ENCODE peak calls at places on chromosomes 13 and 19, in four cellular contexts. U is mesendoderm, W is IMR-90, K is H9. E is an unnamed sample.

GRCh38 chr13:51980918-51981317 is 30.3 kb downstream of the ATP7B start:
- DNase-seq in U (no peak), W (no peak), K (no peak), E (no peak)

GRCh38 chr19:5621945-5622464 is 571 bp downstream of the SAFB2 start:
- DNase-seq in U (peak; percentile 8), W (no peak), K (no peak), E (no peak)

GRCh38 chr19:15299568-15300409 is 32.5 kb downstream of the BRD4 start:
- DNase-seq in U (peak; percentile 37), W (peak; percentile 89), K (no peak), E (no peak)

GRCh38 chr13:106515635-106516254 is 19.7 kb downstream of the EFNB2 start:
- DNase-seq in U (no peak), W (no peak), K (no peak), E (no peak)

GRCh38 chr19:34135401-34135800 is 36.9 kb upstream of the LSM14A start:
- DNase-seq in U (no peak), W (no peak), K (no peak), E (no peak)

GRCh38 chr13:97849305-97849704 is 104.2 kb upstream of the IPO5 start:
- DNase-seq in U (peak; percentile 74), W (peak; percentile 52), K (no peak), E (peak; percentile 4)

GRCh38 chr19:48491793-48492123 is 19.9 kb downstream of the LMTK3 start:
- DNase-seq in U (peak; percentile 92), W (no peak), K (peak; percentile 98), E (no peak)

GRCh38 chr19:1067341-1068103 is 555 bp downstream of the ARHGAP45 start:
- DNase-seq in U (no peak), W (no peak), K (no peak), E (no peak)

GRCh38 chr19:2602391-2603181 is 99.9 kb downstream of the GNG7 start:
- DNase-seq in U (peak; percentile 95), W (peak; percentile 81), K (peak; percentile 88), E (no peak)

GRCh38 chr19:33412617-33413425 is 39.3 kb downstream of the CEBPG start:
- DNase-seq in U (no peak), W (no peak), K (no peak), E (no peak)

GRCh38 chr13:34358811-34359513 is 541.0 kb downstream of the RFC3 start:
- DNase-seq in U (no peak), W (peak; percentile 72), K (no peak), E (no peak)

GRCh38 chr19:3029070-3029923 is at the start of gene TLE2:
- DNase-seq in U (no peak), W (no peak), K (no peak), E (no peak)

GRCh38 chr19:47253467-47253881 is 2.9 kb upstream of the CCDC9 start:
- DNase-seq in U (peak; percentile 65), W (peak; percentile 91), K (no peak), E (no peak)

GRCh38 chr19:43438291-43439162 is 23.8 kb downstream of the TEX101 start:
- DNase-seq in U (no peak), W (peak; percentile 67), K (no peak), E (no peak)

GRCh38 chr13:79662882-79663281 is 181.9 kb downstream of the NDFIP2 start:
- DNase-seq in U (peak; percentile 78), W (no peak), K (no peak), E (no peak)

GRCh38 chr13:44273991-44274810 is 99.4 kb upstream of the SERP2 start:
- DNase-seq in U (no peak), W (peak; percentile 77), K (no peak), E (no peak)

GRCh38 chr19:44644391-44645016 is 794 bp downstream of the PVR start:
- DNase-seq in U (peak; percentile 87), W (peak; percentile 49), K (peak; percentile 68), E (peak; percentile 43)

GRCh38 chr13:112248909-112249592 is 127.1 kb upstream of the SPACA7 start:
- DNase-seq in U (no peak), W (no peak), K (no peak), E (no peak)

DNA sequence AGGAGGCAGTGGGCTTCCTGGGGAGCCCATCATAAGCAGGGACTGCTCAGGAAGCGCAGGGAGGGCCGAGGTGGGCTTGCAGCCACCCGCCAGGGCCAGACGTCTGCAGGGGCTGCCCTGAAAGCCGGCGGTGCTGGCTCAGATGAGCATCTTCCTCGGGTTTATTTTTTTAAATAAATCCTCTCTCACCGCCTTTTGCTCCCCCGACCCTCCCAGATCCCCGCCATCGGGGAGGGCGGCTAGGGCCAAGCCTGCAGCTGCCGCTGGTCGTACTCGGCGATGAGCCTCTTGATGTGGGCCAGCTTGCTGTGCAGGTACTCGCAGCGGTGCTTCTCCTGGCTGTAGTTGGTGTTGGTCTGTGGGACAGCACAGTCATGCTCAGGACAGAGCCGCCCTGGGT is 6.6 kb upstream of the ISYNA1 start:
- DNase-seq in U (no peak), W (no peak), K (no peak), E (no peak)
- H2AK5ac ChIP-seq in U (no peak overlapping the region), W (no peak overlapping the region), K (no peak overlapping the region), E (peak overlapping the region; percentile 56)

DNA sequence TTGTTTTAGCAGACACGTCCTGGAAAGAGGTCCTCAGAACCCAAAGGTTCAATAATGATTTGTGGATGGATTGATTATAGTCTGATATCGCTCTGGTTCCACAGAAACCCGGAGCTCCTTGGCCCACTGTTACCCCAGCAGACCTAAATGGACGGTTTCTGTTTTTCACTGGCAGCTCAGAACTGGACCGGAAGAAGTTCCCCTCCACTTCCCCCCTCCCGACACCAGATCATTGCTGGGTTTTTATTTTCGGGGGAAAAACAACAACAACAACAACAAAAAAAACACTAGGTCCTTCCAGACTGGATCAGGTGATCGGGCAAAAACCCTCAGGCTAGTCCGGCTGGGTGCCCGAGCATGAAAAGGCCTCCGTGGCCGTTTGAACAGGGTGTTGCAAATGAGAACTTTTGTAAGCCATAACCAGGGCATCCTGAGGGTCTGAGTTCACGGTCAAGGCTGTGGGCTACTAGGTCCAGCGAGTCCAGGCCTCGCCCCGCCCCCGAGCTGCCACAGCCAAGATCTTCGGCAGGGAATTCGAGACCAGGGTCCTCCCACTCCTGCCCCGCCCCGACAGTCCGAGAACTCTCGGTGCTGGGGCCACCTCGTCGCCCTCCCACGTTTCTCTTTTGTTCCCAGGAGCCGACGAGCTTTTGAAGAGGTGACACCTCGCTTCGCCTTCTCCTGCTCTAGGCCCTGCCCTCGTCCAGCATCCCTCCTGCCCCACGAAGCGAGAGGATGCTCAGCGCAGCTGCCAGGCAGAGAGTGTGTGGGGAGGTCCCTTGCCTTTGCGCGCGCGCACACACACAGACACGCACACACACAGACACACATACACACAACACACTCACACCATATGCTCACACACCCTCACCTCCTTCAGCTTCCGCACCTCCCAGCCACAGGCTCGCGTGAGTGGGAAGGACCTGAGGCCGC is 8.7 kb downstream of the ZIC2 start:
- DNase-seq in U (peak; percentile 88), W (no peak), K (peak; percentile 74), E (peak; percentile 30)
- H2AK5ac ChIP-seq in U (no peak overlapping the region), W (no peak overlapping the region), K (no peak overlapping the region), E (peak overlapping the region; percentile 90)

GRCh38 chr19:42281175-42282035 is 12.4 kb downstream of the CIC start:
- DNase-seq in U (peak; percentile 80), W (peak; percentile 41), K (peak; percentile 71), E (peak; percentile 39)

GRCh38 chr19:42283248-42284065 is 14.4 kb downstream of the CIC start:
- DNase-seq in U (peak; percentile 96), W (peak; percentile 87), K (peak; percentile 93), E (peak; percentile 93)

GRCh38 chr19:42282036-42282762 is 13.1 kb downstream of the CIC start:
- DNase-seq in U (no peak), W (peak; percentile 34), K (no peak), E (no peak)

GRCh38 chr19:42284066-42284501 is 15.0 kb downstream of the CIC start:
- DNase-seq in U (peak; percentile 70), W (peak; percentile 71), K (no peak), E (peak; percentile 68)

DNA sequence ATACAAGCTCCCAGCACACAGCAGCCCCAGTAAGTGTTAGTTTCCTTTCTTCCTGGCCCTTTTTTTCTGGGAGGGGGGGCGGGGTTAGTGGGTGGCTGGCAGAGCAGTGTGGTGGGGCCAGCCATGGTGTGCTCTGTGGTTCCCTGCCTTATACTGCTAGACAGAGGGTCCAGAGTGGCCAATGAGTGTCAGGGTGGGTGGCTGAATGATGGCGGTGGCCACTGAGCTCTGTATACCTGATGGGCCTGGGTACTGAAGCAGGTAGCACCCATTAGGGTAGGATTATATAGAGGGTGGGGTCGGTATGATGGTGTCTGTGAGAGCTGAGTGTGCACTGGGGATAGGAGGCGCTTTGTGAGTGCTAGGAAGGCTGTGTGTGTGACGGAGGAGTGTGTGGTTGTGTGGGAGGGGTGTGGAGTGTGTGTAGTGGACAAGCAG is 13.8 kb downstream of the CIC start:
- DNase-seq in U (no peak), W (no peak), K (no peak), E (no peak)
- H2AK5ac ChIP-seq in U (peak overlapping the region; percentile 6), W (peak overlapping the region; percentile 99), K (no peak overlapping the region), E (peak overlapping the region; percentile 57)

GRCh38 chr19:19558055-19558454 is 20.0 kb downstream of the CILP2 start:
- DNase-seq in U (no peak), W (no peak), K (no peak), E (no peak)

GRCh38 chr19:19559942-19560341 is 21.9 kb downstream of the CILP2 start:
- DNase-seq in U (no peak), W (no peak), K (no peak), E (no peak)

GRCh38 chr19:19561946-19562664 is 24.0 kb downstream of the CILP2 start:
- DNase-seq in U (no peak), W (no peak), K (no peak), E (no peak)

GRCh38 chr19:19562665-19563347 is 24.7 kb downstream of the CILP2 start:
- DNase-seq in U (peak; percentile 30), W (no peak), K (no peak), E (no peak)

DNA sequence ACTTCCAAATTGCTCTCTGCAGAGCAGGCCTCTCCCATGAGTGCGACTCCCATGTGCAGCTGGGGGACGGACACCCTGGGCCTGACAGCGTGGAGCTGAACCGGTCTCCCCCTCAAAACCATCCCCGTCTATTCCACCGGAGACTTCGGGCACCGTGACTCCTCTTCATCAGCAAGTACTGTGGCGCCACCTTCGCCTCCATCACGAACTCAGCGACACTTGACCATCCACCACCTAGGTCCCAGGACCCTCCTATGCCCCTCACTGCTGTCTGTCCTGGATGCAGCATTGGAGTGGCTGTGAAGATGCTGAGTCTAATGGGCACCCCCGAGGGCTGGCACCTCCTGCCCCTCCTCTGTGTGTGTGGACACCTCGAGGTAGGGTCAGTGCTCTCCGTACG is 20.6 kb downstream of the CILP2 start:
- DNase-seq in U (no peak), W (no peak), K (no peak), E (no peak)
- H2AK5ac ChIP-seq in U (no peak overlapping the region), W (no peak overlapping the region), K (no peak overlapping the region), E (peak overlapping the region; percentile 41)

GRCh38 chr19:10259162-10259905 is 7.3 kb downstream of the MRPL4 start:
- DNase-seq in U (peak; percentile 95), W (peak; percentile 85), K (peak; percentile 93), E (peak; percentile 89)

GRCh38 chr19:10256970-10257615 is 5.1 kb downstream of the MRPL4 start:
- DNase-seq in U (no peak), W (no peak), K (no peak), E (no peak)

GRCh38 chr19:10260141-10260584 is 8.1 kb downstream of the MRPL4 start:
- DNase-seq in U (no peak), W (no peak), K (no peak), E (no peak)

GRCh38 chr19:10256551-10256950 is 4.5 kb downstream of the MRPL4 start:
- DNase-seq in U (no peak), W (no peak), K (no peak), E (no peak)

GRCh38 chr19:10258080-10258710 is 6.2 kb downstream of the MRPL4 start:
- DNase-seq in U (no peak), W (no peak), K (no peak), E (no peak)
- H2AK5ac ChIP-seq in U (no peak overlapping the region), W (no peak overlapping the region), K (no peak overlapping the region), E (peak overlapping the region; percentile 56)

E was measured in neuronal stem cell.